ENCODE peak calls at places on chromosome 17, in five cellular contexts. Q is GM12891, Z is stomach, M is breast epithelium, H is transverse colon. K is an unnamed sample.

GRCh38 chr17:79183221-79184158 is 108.9 kb downstream of the ENGASE start:
- DNase-seq in H (no peak), Z (no peak), M (no peak), Q (peak), K (peak)

GRCh38 chr17:73549841-73550430 is 94.3 kb downstream of the SDK2 start:
- DNase-seq in H (no peak), Q (no peak), Z (no peak), M (no peak), K (no peak)

GRCh38 chr17:40568074-40568836 is 3.0 kb upstream of the CCR7 start:
- DNase-seq in Q (no peak), Z (no peak), M (no peak), H (no peak), K (no peak)

GRCh38 chr17:29159286-29159860 is 20.8 kb downstream of the MYO18A start:
- DNase-seq in M (no peak), Q (no peak), H (no peak), Z (no peak), K (no peak)

GRCh38 chr17:82613283-82614094 is 34.8 kb downstream of the WDR45B start:
- DNase-seq in Q (no peak), Z (no peak), M (no peak), H (no peak), K (no peak)

GRCh38 chr17:7327501-7327900 is 1.6 kb downstream of the NEURL4 start:
- DNase-seq in M (no peak), Q (no peak), H (no peak), Z (no peak), K (no peak)

GRCh38 chr17:82956726-82957468 is 117.1 kb upstream of the ZNF750 start:
- DNase-seq in H (no peak), M (no peak), Z (peak), Q (no peak), K (no peak)

GRCh38 chr17:77308768-77309726 is 168.3 kb downstream of the SEC14L1 start:
- DNase-seq in Z (no peak), M (no peak), H (no peak), Q (no peak), K (no peak)

GRCh38 chr17:55177159-55177913 is 87.4 kb upstream of the HLF start:
- DNase-seq in H (no peak), Q (no peak), M (no peak), Z (no peak), K (no peak)

GRCh38 chr17:5772720-5773119 is 188.4 kb upstream of the NLRP1 start:
- DNase-seq in M (peak), H (no peak), Q (no peak), Z (no peak), K (no peak)

GRCh38 chr17:4159761-4160160 is 16.8 kb downstream of the CYB5D2 start:
- DNase-seq in H (no peak), Z (no peak), M (no peak), Q (no peak), K (no peak)

GRCh38 chr17:68458260-68459029 is 1.1 kb upstream of the WIPI1 start:
- DNase-seq in Q (no peak), H (no peak), M (no peak), Z (no peak), K (no peak)

GRCh38 chr17:68455756-68456528 is 1.4 kb downstream of the WIPI1 start:
- DNase-seq in M (peak), Q (no peak), Z (peak), H (peak), K (no peak)

GRCh38 chr17:68457168-68457538 is at the start of gene WIPI1:
- DNase-seq in Q (no peak), M (peak), H (peak), Z (no peak), K (no peak)

GRCh38 chr17:68457539-68458259 is 403 bp upstream of the WIPI1 start:
- DNase-seq in M (peak), H (peak), Q (peak), Z (peak), K (peak)

DNA sequence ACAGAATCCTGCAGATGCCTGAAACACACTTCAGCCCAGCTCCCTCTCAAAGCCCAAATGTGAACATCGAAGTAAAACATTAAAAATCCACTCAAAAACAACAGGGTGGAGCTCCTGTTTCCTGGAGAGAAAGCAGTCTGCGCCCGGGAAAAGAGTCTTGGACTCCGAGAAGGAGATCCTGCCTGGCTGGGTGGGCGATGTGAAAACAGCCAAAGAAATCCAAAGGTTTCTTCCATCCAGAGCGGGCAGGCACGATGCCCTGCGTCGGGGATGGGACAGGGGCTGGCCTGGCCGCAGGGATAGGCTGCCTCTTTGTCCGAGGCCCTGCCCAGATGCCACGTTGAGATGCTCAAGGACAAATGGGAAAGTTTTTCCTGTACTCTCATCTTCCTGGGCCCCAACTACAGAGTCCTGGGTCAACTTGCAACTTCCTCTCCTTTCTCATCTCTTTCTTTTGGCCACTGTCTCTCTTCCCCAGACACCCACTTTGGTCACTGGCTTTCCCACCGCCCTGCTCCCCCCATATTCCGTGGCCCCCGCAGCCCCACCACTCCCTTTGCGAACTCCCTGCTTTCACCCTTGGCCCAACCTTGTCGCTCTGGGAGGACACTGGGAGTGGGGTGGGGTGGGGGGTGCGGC is 648 bp downstream of the WIPI1 start:
- DNase-seq in M (peak), H (peak), Z (peak), Q (no peak), K (no peak)
- TF ChIP-seq POLR2A in M (no peak), H (peak), Z (no peak), Q (no peak), K (no peak)

DNA sequence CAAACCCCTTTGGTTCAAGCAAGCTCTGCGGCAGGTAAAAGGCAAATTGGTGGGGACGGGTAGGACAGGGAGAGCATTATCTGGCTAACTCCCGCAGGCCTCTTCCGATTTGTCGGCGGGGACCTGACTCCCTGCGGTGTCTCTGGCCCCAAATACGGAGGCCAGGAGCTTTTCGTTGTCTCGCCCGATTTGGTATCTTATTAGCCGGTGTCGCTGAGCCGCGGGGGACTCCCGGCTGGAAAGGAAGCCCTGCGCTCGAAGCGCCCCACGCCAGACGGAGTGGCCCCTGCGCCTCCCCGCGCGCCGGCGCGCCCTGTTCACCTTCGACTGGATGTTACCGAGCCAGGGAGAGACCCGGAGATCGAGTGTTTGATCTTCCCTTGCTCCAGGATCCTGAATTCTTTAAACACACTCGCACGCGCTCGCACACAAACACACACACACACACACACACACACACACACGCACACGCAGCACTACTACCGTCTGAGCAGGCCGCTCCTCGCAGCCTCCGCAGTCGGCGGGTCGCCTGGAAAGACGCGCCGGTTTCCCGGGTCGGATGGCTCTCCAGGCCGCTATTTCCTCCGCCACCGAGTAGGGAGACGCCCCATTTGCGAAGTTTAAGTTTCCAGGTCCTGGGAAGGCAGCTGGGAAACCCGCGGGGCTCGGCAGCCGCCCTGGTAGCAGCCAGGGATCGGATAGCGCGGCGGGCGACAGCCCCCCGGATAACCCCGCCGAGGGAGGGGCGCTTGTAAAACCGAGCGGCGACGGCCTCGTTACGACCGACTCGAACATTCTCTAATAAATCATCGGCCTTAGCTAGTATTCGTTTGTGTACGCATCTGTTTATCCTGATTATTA is 3.3 kb downstream of the PRAC1 start:
- DNase-seq in M (no peak), H (no peak), Q (no peak), Z (no peak), K (no peak)
- TF ChIP-seq POLR2AphosphoS5 in M (no peak), H (peak), Q (no peak), Z (no peak), K (no peak)

DNA sequence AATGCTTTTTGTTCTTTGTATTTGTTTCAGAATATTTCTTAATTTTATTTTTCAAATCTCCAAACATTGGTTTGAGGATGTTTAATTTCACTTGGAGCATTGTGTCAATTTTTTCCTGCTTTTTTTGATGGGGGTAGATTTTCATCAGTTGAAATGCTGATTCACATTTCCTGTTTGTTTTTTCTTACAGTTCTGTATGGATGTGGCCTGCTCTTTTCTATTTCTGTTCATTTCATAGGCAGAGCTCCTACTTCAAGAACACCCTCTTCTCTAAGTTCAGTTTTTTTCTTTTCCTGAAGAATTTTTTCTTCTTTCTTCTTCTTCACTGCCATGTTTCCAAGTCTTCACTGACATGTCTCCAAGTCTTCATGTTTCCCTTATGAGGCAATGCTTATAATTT is 8.8 kb downstream of the MBTD1 start:
- DNase-seq in Z (no peak), H (no peak), M (no peak), Q (no peak), K (no peak)
- TF ChIP-seq POLR2A in Z (no peak), H (no peak), M (no peak), Q (no peak), K (no peak)

GRCh38 chr17:66275651-66276050 is 26.8 kb upstream of the PRKCA start:
- DNase-seq in M (peak), Z (peak), H (no peak), Q (no peak), K (no peak)
- TF ChIP-seq POLR2AphosphoS5 in M (no peak), Z (peak), H (no peak), Q (no peak), K (no peak)

DNA sequence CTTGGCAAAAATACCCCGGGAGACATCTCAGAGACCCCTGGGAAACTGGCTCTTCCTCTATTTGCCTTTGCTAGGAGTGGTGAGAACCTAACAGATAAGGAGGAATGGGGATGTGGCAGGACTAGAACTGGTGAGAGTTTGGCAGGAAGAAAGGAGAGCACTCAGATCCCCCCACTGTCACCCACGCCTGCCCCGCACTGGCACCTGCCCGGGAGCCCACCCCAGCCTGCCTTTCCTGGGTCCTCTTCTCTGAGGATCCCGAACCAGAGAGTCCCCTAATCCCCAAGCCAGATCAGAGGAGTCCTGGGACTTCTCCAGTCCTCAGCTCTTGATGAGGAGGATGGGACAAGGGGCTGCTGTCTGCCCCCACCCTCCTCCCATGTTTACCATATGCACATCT is 3.7 kb downstream of the KCNH6 start:
- DNase-seq in Q (no peak), Z (no peak), H (no peak), M (no peak), K (no peak)
- TF ChIP-seq POLR2A in Q (no peak), Z (no peak), H (no peak), M (no peak), K (no peak)